ENCODE peak calls at places on chromosomes 2 and 18, in eight cellular contexts. O is mucosa of descending colon; Q is endodermal cell; T is bronchial epithelial cell; P is CD8-positive, alpha-beta T cell; C is CD8-positive, alpha-beta memory T cell; G is heart right ventricle; M is esophagus muscularis mucosa. V is an unnamed sample. For H3K36me3, the result is how much of the 10 kb centered on the place peaks cover.

GRCh38 chr18:61368001-61368400 is 34.8 kb downstream of the CDH20 start:
- DNase-seq in O (no peak), Q (no peak), T (no peak), P (no peak), C (no peak), G (no peak), M (no peak), V (no peak)

GRCh38 chr18:3889803-3890202 is 439.8 kb downstream of the TGIF1 start:
- DNase-seq in O (no peak), Q (no peak), T (peak), P (no peak), C (no peak), G (no peak), M (no peak), V (no peak)

GRCh38 chr2:27727257-27727656 is 44.3 kb upstream of the MRPL33 start:
- DNase-seq in O (peak), Q (no peak), T (no peak), P (no peak), C (no peak), G (no peak), M (no peak), V (no peak)

GRCh38 chr2:226184540-226184939 is 615.1 kb downstream of the IRS1 start:
- DNase-seq in O (no peak), Q (no peak), T (no peak), P (no peak), C (no peak), G (no peak), M (no peak), V (no peak)

GRCh38 chr2:23681356-23682140 is 245.4 kb downstream of the ATAD2B start:
- DNase-seq in O (no peak), Q (no peak), T (no peak), P (no peak), C (no peak), G (no peak), M (no peak), V (no peak)

GRCh38 chr18:50429207-50429948 is 54.5 kb downstream of the SKA1 start:
- DNase-seq in O (peak), Q (no peak), T (peak), P (no peak), C (no peak), G (no peak), M (peak), V (peak)

GRCh38 chr2:62999905-63000304 is 50.7 kb upstream of the OTX1 start:
- DNase-seq in O (no peak), Q (no peak), T (peak), P (no peak), C (no peak), G (peak), M (no peak), V (no peak)

GRCh38 chr2:217837530-217837929 is 165.3 kb downstream of the TNS1 start:
- DNase-seq in O (no peak), Q (no peak), T (no peak), P (no peak), C (no peak), G (no peak), M (no peak), V (no peak)

GRCh38 chr2:61889212-61889956 is 928 bp upstream of the CCT4 start:
- DNase-seq in O (peak), Q (peak), T (peak), P (no peak), C (no peak), G (peak), M (no peak), V (no peak)

GRCh38 chr2:191050640-191050987 is 36.6 kb upstream of the STAT1 start:
- DNase-seq in O (no peak), Q (no peak), T (peak), P (no peak), C (no peak), G (no peak), M (no peak), V (no peak)

GRCh38 chr2:190180313-190181065 is 118.0 kb upstream of the MSTN start:
- DNase-seq in O (peak), Q (peak), T (no peak), P (no peak), C (no peak), G (peak), M (no peak), V (peak)

GRCh38 chr2:28956415-28956826 is 24.7 kb upstream of the TOGARAM2 start:
- DNase-seq in O (no peak), Q (peak), T (no peak), P (peak), C (no peak), G (peak), M (no peak), V (no peak)

GRCh38 chr2:18831916-18832510 is 242.6 kb upstream of the NT5C1B start:
- DNase-seq in O (no peak), Q (peak), T (no peak), P (no peak), C (no peak), G (no peak), M (no peak), V (peak)

GRCh38 chr2:111250448-111251030 is 129.8 kb downstream of the BCL2L11 start:
- DNase-seq in O (no peak), Q (peak), T (no peak), P (no peak), C (no peak), G (no peak), M (peak), V (no peak)

GRCh38 chr2:12804141-12804857 is 87.6 kb downstream of the TRIB2 start:
- DNase-seq in O (no peak), Q (no peak), T (no peak), P (no peak), C (no peak), G (no peak), M (no peak), V (no peak)

GRCh38 chr2:201218780-201219179 is 35.8 kb downstream of the CASP10 start:
- DNase-seq in O (peak), Q (no peak), T (peak), P (no peak), C (no peak), G (no peak), M (peak), V (no peak)

GRCh38 chr18:45738660-45739059 is 14.7 kb downstream of the SLC14A1 start:
- DNase-seq in O (no peak), Q (peak), T (no peak), P (no peak), C (no peak), G (no peak), M (no peak), V (no peak)

GRCh38 chr2:220279372-220279771 is 651.9 kb downstream of the SLC4A3 start:
- DNase-seq in O (no peak), Q (no peak), T (peak), P (no peak), C (no peak), G (no peak), M (no peak), V (no peak)

GRCh38 chr2:168166902-168167510 is 80.4 kb downstream of the STK39 start:
- DNase-seq in O (no peak), Q (no peak), T (peak), P (no peak), C (no peak), G (no peak), M (peak), V (no peak)

GRCh38 chr18:79397830-79398761 is 2.4 kb downstream of the NFATC1 start:
- DNase-seq in O (no peak), Q (no peak), T (no peak), P (no peak), C (no peak), G (no peak), M (no peak), V (no peak)

GRCh38 chr2:212949786-212950185 is 201.6 kb downstream of the IKZF2 start:
- DNase-seq in O (no peak), Q (no peak), T (no peak), P (no peak), C (no peak), G (no peak), M (no peak), V (no peak)

GRCh38 chr2:40329739-40330047 is 122.2 kb downstream of the SLC8A1 start:
- DNase-seq in O (no peak), Q (no peak), T (no peak), P (no peak), C (no peak), G (no peak), M (no peak), V (no peak)

DNA sequence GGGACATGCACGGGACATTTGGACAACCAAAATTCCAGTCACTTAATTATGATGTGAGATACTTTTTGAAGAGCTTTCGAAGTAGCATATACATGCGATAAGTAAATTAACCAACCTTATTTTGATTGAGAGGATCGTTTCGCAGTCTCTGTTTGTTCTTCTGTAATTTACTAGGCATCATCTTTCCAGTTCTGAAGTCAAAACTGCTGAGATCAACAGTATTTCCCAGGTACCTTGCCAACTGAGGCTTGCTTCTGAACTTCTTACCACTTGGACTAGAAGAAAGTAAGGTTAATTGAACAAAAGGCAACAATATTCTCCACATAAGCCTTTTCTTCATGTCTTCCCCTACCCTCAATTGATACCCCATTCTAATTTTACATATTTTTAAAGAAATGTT is 19.6 kb downstream of the MBD2 start:
- DNase-seq in O (no peak), Q (no peak), T (no peak), P (no peak), C (no peak), G (no peak), M (no peak), V (no peak)
- H3K36me3 ChIP-seq in O (under half), Q (under half), T (under half), P (under half), C (under half), G (under half), M (under half), V (under half)

GRCh38 chr2:231452799-231453508 is 11.3 kb downstream of the NCL start:
- DNase-seq in O (no peak), Q (peak), T (no peak), P (no peak), C (no peak), G (no peak), M (no peak), V (peak)
- H3K36me3 ChIP-seq in O (under half), Q (half or more), T (under half), P (half or more), C (half or more), G (half or more), M (half or more), V (under half)

DNA sequence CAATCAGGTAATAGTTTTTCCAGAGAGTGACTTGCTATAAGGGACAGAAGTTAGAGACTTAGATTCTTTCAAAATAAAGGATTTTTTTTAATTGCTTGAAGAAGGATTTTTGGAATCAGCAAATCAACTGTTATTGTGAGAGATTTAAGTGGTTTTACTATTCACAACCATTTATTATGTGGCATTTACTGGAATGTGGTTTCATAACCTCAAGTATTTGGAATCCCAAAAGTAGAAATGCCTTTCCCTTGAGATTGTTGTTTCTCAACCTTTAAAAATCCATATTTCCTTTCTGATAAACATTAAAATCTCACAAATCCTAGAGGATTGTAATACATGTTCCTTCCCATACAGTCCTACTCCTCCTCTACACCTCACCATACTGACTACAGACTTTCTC is 5.0 kb downstream of the TANK start:
- DNase-seq in O (no peak), Q (no peak), T (no peak), P (no peak), C (no peak), G (no peak), M (no peak), V (no peak)
- H3K36me3 ChIP-seq in O (under half), Q (under half), T (under half), P (under half), C (under half), G (under half), M (under half), V (under half)

GRCh38 chr18:2612996-2613395 is 41.6 kb downstream of the NDC80 start:
- DNase-seq in O (no peak), Q (no peak), T (no peak), P (no peak), C (no peak), G (no peak), M (no peak), V (no peak)
- H3K36me3 ChIP-seq in O (under half), Q (half or more), T (under half), P (under half), C (under half), G (under half), M (under half), V (under half)

GRCh38 chr2:43985359-43985758 is 10.4 kb downstream of the LRPPRC start:
- DNase-seq in O (no peak), Q (no peak), T (no peak), P (no peak), C (no peak), G (no peak), M (no peak), V (no peak)
- H3K36me3 ChIP-seq in O (under half), Q (half or more), T (under half), P (under half), C (under half), G (under half), M (half or more), V (under half)

GRCh38 chr2:150473767-150474166 is 13.7 kb downstream of the RND3 start:
- DNase-seq in O (no peak), Q (no peak), T (no peak), P (no peak), C (no peak), G (no peak), M (no peak), V (peak)
- H3K36me3 ChIP-seq in O (under half), Q (under half), T (under half), P (under half), C (under half), G (under half), M (half or more), V (under half)

GRCh38 chr2:203280428-203281064 is 41.7 kb downstream of the CYP20A1 start:
- DNase-seq in O (no peak), Q (no peak), T (no peak), P (no peak), C (no peak), G (no peak), M (no peak), V (no peak)
- H3K36me3 ChIP-seq in O (under half), Q (half or more), T (under half), P (under half), C (under half), G (half or more), M (half or more), V (under half)